ENCODE peak calls at places on chromosomes 2 and 18, in nine cellular contexts. T is cardiac muscle cell, X is ascending aorta, O is left ventricle myocardium inferior, B is psoas muscle, U is AG04450, Y is PC-3, W is thyroid gland, R is heart left ventricle. I is an unnamed sample.
A peak's percentile ranks its signal among the peaks of the same experiment; 100 is the strongest.

GRCh38 chr18:31042068-31042390 is 513 bp downstream of the DSC3 start:
- DNase-seq in X (no peak), W (no peak), U (no peak), O (no peak), B (peak; percentile 26), R (no peak), Y (no peak), T (peak; percentile 19), I (no peak)

GRCh38 chr2:133972786-133973185 is 281.1 kb upstream of the MGAT5 start:
- DNase-seq in Y (no peak), W (no peak), U (peak; percentile 11), R (peak; percentile 33), B (no peak), X (no peak), T (no peak), O (no peak), I (no peak)

GRCh38 chr2:239882335-239882734 is 142.8 kb downstream of the NDUFA10 start:
- DNase-seq in U (no peak), W (peak; percentile 70), B (no peak), T (no peak), R (no peak), X (peak; percentile 75), O (no peak), Y (peak; percentile 74), I (peak; percentile 14)

GRCh38 chr2:85288244-85288725 is 39.5 kb downstream of the TGOLN2 start:
- DNase-seq in O (no peak), T (no peak), U (no peak), Y (peak; percentile 88), X (no peak), W (no peak), B (peak; percentile 1), R (no peak), I (no peak)

GRCh38 chr2:2291500-2292260 is 39.4 kb downstream of the MYT1L start:
- DNase-seq in R (no peak), X (no peak), W (peak; percentile 79), B (no peak), T (peak; percentile 52), Y (peak; percentile 27), O (peak; percentile 25), U (no peak), I (no peak)

GRCh38 chr2:20444993-20445910 is 1.6 kb upstream of the RHOB start:
- DNase-seq in X (peak; percentile 64), W (no peak), U (no peak), O (no peak), B (peak; percentile 51), T (no peak), Y (no peak), R (no peak), I (peak; percentile 50)

GRCh38 chr2:241764272-241765241 is 12.1 kb upstream of the GAL3ST2 start:
- DNase-seq in W (no peak), T (peak; percentile 23), R (no peak), B (no peak), U (no peak), O (no peak), Y (no peak), X (no peak), I (no peak)

GRCh38 chr2:103738108-103738507 is 976.3 kb downstream of the TMEM182 start:
- DNase-seq in W (no peak), T (no peak), Y (no peak), O (no peak), U (no peak), X (no peak), R (no peak), B (no peak), I (no peak)

GRCh38 chr2:186543561-186544131 is 46.2 kb upstream of the ITGAV start:
- DNase-seq in O (no peak), U (peak; percentile 42), Y (peak; percentile 50), X (no peak), R (no peak), T (no peak), W (no peak), B (no peak), I (peak; percentile 87)

GRCh38 chr2:73175663-73176204 is 26.6 kb upstream of the NOTO start:
- DNase-seq in B (peak; percentile 84), R (peak; percentile 86), X (peak; percentile 88), U (no peak), W (peak; percentile 89), T (peak; percentile 84), Y (peak; percentile 55), O (peak; percentile 88), I (peak; percentile 58)

GRCh38 chr2:66772618-66773017 is 337.7 kb downstream of the MEIS1 start:
- DNase-seq in Y (no peak), T (no peak), W (no peak), R (no peak), U (no peak), X (no peak), O (no peak), B (no peak), I (no peak)

GRCh38 chr2:37230581-37230980 is 815 bp downstream of the CEBPZ start:
- DNase-seq in W (no peak), U (no peak), Y (peak; percentile 26), X (no peak), O (no peak), R (no peak), T (peak; percentile 3), B (no peak), I (no peak)

GRCh38 chr18:9434240-9434701 is 41.0 kb upstream of the RALBP1 start:
- DNase-seq in W (no peak), T (no peak), B (no peak), R (no peak), U (no peak), O (no peak), Y (no peak), X (no peak), I (no peak)

GRCh38 chr18:7904529-7904928 is 337.4 kb downstream of the PTPRM start:
- DNase-seq in R (no peak), U (peak; percentile 78), B (no peak), T (no peak), O (no peak), W (no peak), Y (peak; percentile 89), X (no peak), I (no peak)

GRCh38 chr2:5365871-5366461 is 326.2 kb upstream of the SOX11 start:
- DNase-seq in W (peak; percentile 72), R (peak; percentile 50), X (no peak), Y (peak; percentile 78), B (peak; percentile 72), O (peak; percentile 42), T (peak; percentile 86), U (no peak), I (peak; percentile 7)

GRCh38 chr2:216113572-216113971 is 4.4 kb downstream of the XRCC5 start:
- DNase-seq in R (no peak), W (no peak), O (no peak), T (no peak), U (no peak), B (no peak), Y (no peak), X (no peak), I (no peak)

GRCh38 chr2:219445220-219445631 is 10.6 kb downstream of the SPEG start:
- DNase-seq in T (no peak), U (no peak), W (no peak), X (no peak), B (no peak), Y (no peak), O (no peak), R (peak; percentile 18), I (no peak)

GRCh38 chr18:68034293-68034692 is 517.8 kb upstream of the DSEL start:
- DNase-seq in X (no peak), W (no peak), O (no peak), R (no peak), B (no peak), T (no peak), U (no peak), Y (no peak), I (no peak)

GRCh38 chr2:41199320-41199719 is 747.4 kb upstream of the SLC8A1 start:
- DNase-seq in R (no peak), T (no peak), O (no peak), Y (no peak), U (no peak), W (no peak), X (no peak), B (no peak), I (no peak)

GRCh38 chr2:33903237-33903636 is 304.1 kb upstream of the FAM98A start:
- DNase-seq in T (no peak), B (no peak), R (no peak), W (no peak), X (no peak), Y (no peak), O (no peak), U (no peak), I (no peak)

GRCh38 chr2:224194161-224194560 is 155.1 kb upstream of the SERPINE2 start:
- DNase-seq in O (no peak), X (no peak), Y (no peak), R (no peak), B (no peak), W (no peak), U (no peak), T (no peak), I (no peak)

GRCh38 chr2:120732506-120733237 is 3.0 kb upstream of the GLI2 start:
- DNase-seq in R (no peak), X (no peak), O (no peak), T (no peak), W (no peak), B (no peak), U (no peak), Y (no peak), I (no peak)

GRCh38 chr2:63049291-63050185 is 1.1 kb upstream of the OTX1 start:
- DNase-seq in U (no peak), R (no peak), Y (peak; percentile 7), B (no peak), W (no peak), X (no peak), T (no peak), O (no peak), I (peak; percentile 44)
- H3K27me3 ChIP-seq in U (peaks cover 73% of the 10 kb centered on the region), R (peaks cover 88% of the 10 kb centered on the region), Y (no peaks in the 10 kb centered on the region), B (peaks cover 54% of the 10 kb centered on the region), W (peaks cover 55% of the 10 kb centered on the region), X (peaks cover 29% of the 10 kb centered on the region), T (peaks cover 100% of the 10 kb centered on the region), O (peaks cover 100% of the 10 kb centered on the region), I (peaks cover 66% of the 10 kb centered on the region)

DNA sequence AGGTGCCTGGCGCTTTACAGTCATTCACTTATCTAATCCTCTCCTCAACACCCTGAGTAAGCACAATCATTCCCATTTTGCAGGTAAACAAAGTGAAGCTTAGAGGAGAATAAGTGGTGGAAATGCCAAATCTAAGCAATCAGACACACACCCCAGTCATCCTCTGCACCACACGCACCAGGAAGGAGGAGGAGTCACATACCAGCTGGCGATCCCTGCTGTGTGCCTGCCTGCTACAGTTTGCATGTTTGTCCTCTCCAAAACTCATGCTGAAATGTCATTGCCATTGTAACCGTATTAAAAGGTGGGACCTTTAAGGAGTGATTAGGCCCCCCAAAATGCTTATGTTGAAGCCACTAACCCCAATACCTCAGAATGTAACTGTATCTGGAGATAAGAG is 93.7 kb downstream of the LOXHD1 start:
- DNase-seq in B (no peak), O (no peak), Y (no peak), R (no peak), U (no peak), X (no peak), T (no peak), W (no peak), I (no peak)
- H3K27me3 ChIP-seq in B (peaks cover 2% of the 10 kb centered on the region), O (peaks cover 21% of the 10 kb centered on the region), Y (no peaks in the 10 kb centered on the region), R (no peaks in the 10 kb centered on the region), U (no peaks in the 10 kb centered on the region), X (no peaks in the 10 kb centered on the region), T (no peaks in the 10 kb centered on the region), W (no peaks in the 10 kb centered on the region), I (no peaks in the 10 kb centered on the region)

GRCh38 chr2:119025762-119026351 is 83.9 kb downstream of the MARCO start:
- DNase-seq in R (no peak), O (no peak), T (no peak), W (no peak), U (no peak), X (no peak), B (no peak), Y (no peak), I (no peak)
- H3K27me3 ChIP-seq in R (no peaks in the 10 kb centered on the region), O (peaks cover 63% of the 10 kb centered on the region), T (peaks cover 7% of the 10 kb centered on the region), W (no peaks in the 10 kb centered on the region), U (no peaks in the 10 kb centered on the region), X (no peaks in the 10 kb centered on the region), B (peaks cover 4% of the 10 kb centered on the region), Y (peaks cover 23% of the 10 kb centered on the region), I (no peaks in the 10 kb centered on the region)

GRCh38 chr18:4557502-4557901 is 102.4 kb upstream of the DLGAP1 start:
- DNase-seq in X (no peak), T (no peak), U (no peak), W (no peak), R (no peak), Y (no peak), O (no peak), B (no peak), I (no peak)
- H3K27me3 ChIP-seq in X (no peaks in the 10 kb centered on the region), T (no peaks in the 10 kb centered on the region), U (no peaks in the 10 kb centered on the region), W (no peaks in the 10 kb centered on the region), R (no peaks in the 10 kb centered on the region), Y (no peaks in the 10 kb centered on the region), O (no peaks in the 10 kb centered on the region), B (no peaks in the 10 kb centered on the region), I (no peaks in the 10 kb centered on the region)

I was measured in endothelial cell of umbilical vein.